ENCODE peak calls at places on chromosomes 13 and 19, in six cellular contexts. O is neuronal stem cell, N is H1, K is mesenchymal stem cell, M is H9, W is mesendoderm. B is an unnamed sample.

GRCh38 chr13:45055198-45055901 is 65.0 kb upstream of the GTF2F2 start:
- DNase-seq in K (peak), M (no peak), W (no peak), O (no peak), N (no peak), B (peak)

GRCh38 chr13:112874751-112875300 is 94.2 kb upstream of the MCF2L start:
- DNase-seq in O (no peak), W (no peak), K (no peak), N (no peak), M (no peak), B (no peak)

GRCh38 chr13:111929036-111929616 is 137.8 kb upstream of the SOX1 start:
- DNase-seq in N (no peak), M (peak), K (no peak), W (no peak), O (no peak), B (no peak)

GRCh38 chr13:74136089-74136658 is 2.0 kb upstream of the KLF12 start:
- DNase-seq in K (peak), O (no peak), W (peak), N (no peak), M (no peak), B (peak)

GRCh38 chr13:50485979-50486935 is 357.2 kb downstream of the DLEU7 start:
- DNase-seq in O (no peak), M (no peak), K (no peak), N (no peak), W (peak), B (peak)

GRCh38 chr19:58581227-58582141 is 8.3 kb upstream of the MZF1 start:
- DNase-seq in O (peak), K (peak), M (peak), W (peak), N (peak), B (peak)

GRCh38 chr19:46495789-46496099 is at the start of gene PNMA8B:
- DNase-seq in O (peak), N (peak), M (peak), K (peak), W (peak), B (peak)

GRCh38 chr19:55186080-55186479 is 6.0 kb upstream of the SYT5 start:
- DNase-seq in W (no peak), N (no peak), O (no peak), M (no peak), K (no peak), B (no peak)

GRCh38 chr13:60584976-60585375 is 188.0 kb downstream of the TDRD3 start:
- DNase-seq in N (no peak), K (no peak), O (no peak), M (peak), W (peak), B (no peak)

GRCh38 chr13:30181856-30182651 is 125.3 kb downstream of the KATNAL1 start:
- DNase-seq in O (no peak), K (no peak), W (peak), N (no peak), M (no peak), B (no peak)

GRCh38 chr13:111623170-111623569 is 302.7 kb downstream of the TEX29 start:
- DNase-seq in N (no peak), O (no peak), W (peak), M (peak), K (no peak), B (no peak)

GRCh38 chr13:74644239-74644638 is 510.0 kb upstream of the KLF12 start:
- DNase-seq in M (no peak), N (no peak), K (peak), W (peak), O (no peak), B (peak)

GRCh38 chr19:54190942-54191670 is at the start of gene TSEN34:
- DNase-seq in K (peak), W (peak), N (no peak), O (peak), M (peak), B (peak)

GRCh38 chr13:87356314-87356713 is 314.9 kb upstream of the SLITRK5 start:
- DNase-seq in W (no peak), M (no peak), N (no peak), K (no peak), O (no peak), B (no peak)

GRCh38 chr19:58554494-58555368 is at the start of gene CHMP2A:
- DNase-seq in O (peak), N (peak), M (peak), W (peak), K (peak), B (peak)

GRCh38 chr13:76992548-76993001 is 694 bp downstream of the CLN5 start:
- DNase-seq in N (no peak), M (no peak), W (peak), K (peak), O (peak), B (peak)

GRCh38 chr13:94706101-94706853 is 6.1 kb downstream of the SOX21 start:
- DNase-seq in K (no peak), M (no peak), W (no peak), N (no peak), O (no peak), B (no peak)

GRCh38 chr19:5122671-5123409 is 153.9 kb downstream of the KDM4B start:
- DNase-seq in M (no peak), W (no peak), O (no peak), K (no peak), N (no peak), B (no peak)

GRCh38 chr19:18859676-18860301 is 28.0 kb downstream of the UPF1 start:
- DNase-seq in W (no peak), M (no peak), K (no peak), N (no peak), O (no peak), B (no peak)

GRCh38 chr19:19146000-19146608 is 7.8 kb upstream of the TMEM161A start:
- DNase-seq in N (peak), K (peak), M (peak), W (peak), O (peak), B (peak)

GRCh38 chr13:31755803-31756212 is 16.5 kb downstream of the RXFP2 start:
- DNase-seq in W (no peak), O (no peak), N (no peak), M (no peak), K (peak), B (peak)

GRCh38 chr19:5093297-5093858 is 124.5 kb downstream of the KDM4B start:
- DNase-seq in K (no peak), N (no peak), O (no peak), W (no peak), M (no peak), B (no peak)

GRCh38 chr13:45879666-45880065 is 28.1 kb upstream of the SIAH3 start:
- DNase-seq in W (peak), O (no peak), M (peak), K (peak), N (no peak), B (no peak)

GRCh38 chr13:27403252-27403678 is 21.2 kb upstream of the GTF3A start:
- DNase-seq in N (no peak), W (peak), K (peak), O (no peak), M (no peak), B (peak)

GRCh38 chr19:6828698-6829633 is 56.5 kb downstream of the VAV1 start:
- DNase-seq in N (no peak), W (peak), K (no peak), O (no peak), M (peak), B (no peak)

GRCh38 chr19:55028757-55029156 is 9.3 kb downstream of the GP6 start:
- DNase-seq in W (no peak), M (no peak), N (no peak), K (no peak), O (no peak), B (no peak)

GRCh38 chr19:51111606-51112005 is 3.4 kb upstream of the CTU1 start:
- DNase-seq in O (no peak), W (peak), K (no peak), N (no peak), M (peak), B (no peak)

GRCh38 chr19:47110521-47111080 is 3.0 kb downstream of the ZC3H4 start:
- DNase-seq in O (no peak), N (no peak), K (no peak), W (peak), M (no peak), B (no peak)

GRCh38 chr13:76894401-76895110 is 8.4 kb upstream of the KCTD12 start:
- DNase-seq in W (no peak), K (no peak), N (no peak), M (no peak), O (no peak), B (no peak)

GRCh38 chr13:64723735-64724134 is 2506.4 kb downstream of the PCDH9 start:
- DNase-seq in N (peak), W (peak), K (peak), M (no peak), O (no peak), B (peak)

GRCh38 chr19:2337329-2337707 is 8.8 kb downstream of the SPPL2B start:
- DNase-seq in O (peak), W (peak), K (peak), N (no peak), M (peak), B (peak)

GRCh38 chr19:48413879-48414623 is 20.6 kb downstream of the GRIN2D start:
- DNase-seq in O (no peak), M (peak), W (peak), K (peak), N (no peak), B (peak)

GRCh38 chr13:67619987-67620386 is 389.9 kb upstream of the PCDH9 start:
- DNase-seq in K (peak), M (no peak), O (no peak), W (no peak), N (no peak), B (peak)

GRCh38 chr19:35154535-35155406 is at the start of gene FXYD5:
- DNase-seq in N (no peak), M (peak), W (peak), K (peak), O (no peak), B (peak)
- H3K18ac ChIP-seq in N (peak), M (peak), W (peak), K (peak), O (peak), B (peak)

GRCh38 chr13:110347535-110348308 is 40.6 kb downstream of the COL4A2 start:
- DNase-seq in O (no peak), M (no peak), K (peak), N (no peak), W (peak), B (peak)
- H3K18ac ChIP-seq in O (no peak), M (no peak), K (peak), N (no peak), W (no peak), B (peak)

DNA sequence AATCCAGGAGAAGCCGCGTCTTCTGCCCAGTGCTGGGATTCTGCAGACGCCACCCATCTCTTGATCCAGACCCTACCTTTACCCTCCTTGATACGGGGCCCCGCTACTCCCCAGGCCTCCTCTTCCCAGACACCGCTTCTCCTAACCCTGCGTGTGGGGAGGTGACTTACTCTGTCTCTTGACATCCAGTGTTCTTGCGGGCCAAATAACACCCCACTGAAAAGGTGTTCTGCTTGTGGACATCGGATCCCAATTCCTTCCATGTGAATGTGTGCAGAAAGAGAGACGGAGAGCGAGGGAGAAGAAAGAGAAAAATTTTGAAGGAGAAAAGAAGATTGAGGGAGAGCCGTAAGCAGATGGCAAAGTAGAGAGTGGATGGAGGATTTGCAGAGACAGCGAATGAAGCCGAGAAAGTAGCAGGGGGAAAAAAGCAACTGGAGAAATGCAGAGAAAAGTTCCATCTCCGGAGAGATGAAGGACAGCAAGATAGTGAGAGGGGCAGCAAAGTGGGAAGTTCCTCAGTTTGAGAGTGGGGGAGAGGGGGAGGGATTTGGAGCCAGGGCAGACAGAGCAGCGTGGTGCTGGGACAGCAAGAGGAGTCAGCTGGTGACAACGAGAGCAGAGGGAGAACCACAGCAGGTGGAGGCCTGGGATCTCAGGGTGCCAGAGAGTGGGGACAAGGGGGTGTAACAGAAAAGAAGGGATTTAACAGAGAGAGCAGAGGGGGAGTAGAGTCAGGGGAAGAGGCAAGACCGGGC is 811 bp downstream of the ZNF480 start:
- DNase-seq in W (no peak), M (no peak), N (no peak), K (peak), O (peak), B (peak)
- H3K18ac ChIP-seq in W (peak), M (no peak), N (no peak), K (peak), O (peak), B (peak)

GRCh38 chr13:114089751-114090400 is 42.5 kb downstream of the RASA3 start:
- DNase-seq in W (no peak), M (no peak), N (no peak), O (no peak), K (no peak), B (no peak)

GRCh38 chr13:114092468-114092867 is 40.0 kb downstream of the RASA3 start:
- DNase-seq in K (no peak), W (no peak), O (no peak), M (no peak), N (no peak), B (no peak)

GRCh38 chr13:114089341-114089740 is 43.1 kb downstream of the RASA3 start:
- DNase-seq in M (no peak), O (no peak), K (no peak), W (no peak), N (no peak), B (no peak)

GRCh38 chr13:114088863-114089262 is 43.6 kb downstream of the RASA3 start:
- DNase-seq in K (no peak), M (no peak), O (no peak), W (no peak), N (no peak), B (no peak)

GRCh38 chr13:114090476-114090875 is 41.9 kb downstream of the RASA3 start:
- DNase-seq in M (no peak), O (no peak), K (no peak), W (no peak), N (no peak), B (no peak)
- H3K18ac ChIP-seq in M (no peak), O (no peak), K (peak), W (no peak), N (no peak), B (no peak)

DNA sequence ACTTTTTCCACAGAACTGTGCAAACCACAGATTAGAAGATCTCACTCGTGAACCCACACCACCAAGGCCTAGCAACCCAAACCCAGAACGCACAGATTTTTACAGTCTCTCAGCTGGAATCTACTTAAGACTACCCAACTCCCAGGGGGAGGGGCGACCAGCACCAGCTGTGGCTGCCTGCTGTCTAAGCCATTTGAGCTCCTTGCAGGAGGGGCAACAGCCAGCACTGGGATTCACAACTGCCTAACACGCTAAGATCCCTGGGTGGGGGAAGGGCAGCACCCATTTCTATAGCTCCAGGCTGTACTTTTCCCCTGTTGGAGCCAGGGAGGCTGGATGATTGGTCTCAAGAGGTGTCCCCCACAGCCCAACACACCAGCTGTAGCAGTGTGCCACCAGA is 368.8 kb downstream of the SUCLA2 start:
- DNase-seq in M (peak), O (no peak), W (peak), K (no peak), N (no peak), B (no peak)
- H3K18ac ChIP-seq in M (no peak), O (peak), W (no peak), K (peak), N (no peak), B (peak)

B was measured in IMR-90.